ENCODE peak calls at places on chromosomes 5 and 9, in eight cellular contexts. B is cardiac muscle cell, H is WTC11, G is fibroblast of lung, N is brain microvascular endothelial cell, E is lower leg skin, R is heart right ventricle, Z is left ventricle myocardium inferior. W is an unnamed sample.

GRCh38 chr9:37938121-37938906 is 34.4 kb upstream of the SLC25A51 start:
- DNase-seq in G (peak), E (no peak), R (peak), N (peak), B (no peak), H (no peak), Z (no peak), W (no peak)

GRCh38 chr5:1800470-1801060 is 642 bp upstream of the NDUFS6 start:
- DNase-seq in Z (no peak), R (no peak), B (peak), N (no peak), E (no peak), H (no peak), G (peak), W (no peak)

GRCh38 chr5:98599016-98599415 is 174.4 kb upstream of the RGMB start:
- DNase-seq in E (no peak), H (no peak), Z (no peak), N (no peak), B (no peak), R (no peak), G (no peak), W (no peak)

GRCh38 chr5:1268666-1269065 is 26.2 kb downstream of the TERT start:
- DNase-seq in N (no peak), R (no peak), E (no peak), H (no peak), B (no peak), Z (no peak), G (no peak), W (no peak)

GRCh38 chr5:43191740-43192557 is at the start of gene NIM1K:
- DNase-seq in E (peak), G (peak), Z (peak), B (peak), H (peak), R (peak), N (no peak), W (peak)

GRCh38 chr5:72013741-72014703 is 93.3 kb upstream of the MAP1B start:
- DNase-seq in R (no peak), G (peak), B (peak), E (no peak), Z (no peak), H (no peak), N (peak), W (no peak)

GRCh38 chr5:164934039-164934438 is 1428.6 kb downstream of the MAT2B start:
- DNase-seq in H (no peak), B (no peak), R (no peak), G (no peak), E (no peak), N (no peak), Z (no peak), W (no peak)

GRCh38 chr5:130316971-130317421 is 412.7 kb downstream of the CHSY3 start:
- DNase-seq in E (no peak), G (peak), Z (no peak), N (no peak), H (no peak), B (no peak), R (no peak), W (no peak)

GRCh38 chr9:94554439-94555331 is at the start of gene PCAT7:
- DNase-seq in Z (no peak), H (peak), R (peak), B (peak), N (peak), G (peak), E (no peak), W (peak)

GRCh38 chr9:22030101-22030598 is 21.0 kb upstream of the CDKN2B start:
- DNase-seq in B (no peak), N (peak), Z (no peak), H (no peak), E (no peak), G (peak), R (no peak), W (no peak)

GRCh38 chr5:98503582-98503981 is 269.9 kb upstream of the RGMB start:
- DNase-seq in N (no peak), G (no peak), B (no peak), E (no peak), H (no peak), Z (no peak), R (no peak), W (no peak)

GRCh38 chr9:92952861-92953620 is 5.7 kb downstream of the FGD3 start:
- DNase-seq in E (no peak), Z (no peak), N (no peak), G (peak), B (peak), R (no peak), H (no peak), W (no peak)

GRCh38 chr5:31921852-31922305 is 252.2 kb downstream of the GOLPH3 start:
- DNase-seq in E (no peak), H (no peak), Z (no peak), N (peak), R (no peak), B (no peak), G (peak), W (no peak)

GRCh38 chr5:11385251-11385900 is 518.9 kb downstream of the CTNND2 start:
- DNase-seq in E (no peak), N (no peak), H (peak), R (no peak), G (no peak), Z (no peak), B (no peak), W (no peak)

GRCh38 chr5:40939753-40940152 is 30.5 kb downstream of the C7 start:
- DNase-seq in B (no peak), H (no peak), Z (no peak), E (no peak), N (no peak), G (no peak), R (no peak), W (no peak)

GRCh38 chr9:129058965-129059795 is 21.7 kb upstream of the DOLPP1 start:
- DNase-seq in N (peak), H (no peak), B (no peak), G (peak), E (no peak), Z (no peak), R (no peak), W (no peak)

GRCh38 chr9:95506692-95507455 is 9.9 kb downstream of the PTCH1 start:
- DNase-seq in H (peak), N (peak), B (peak), G (peak), E (peak), R (peak), Z (peak), W (no peak)

GRCh38 chr5:141734501-141735231 is 52.6 kb upstream of the ARAP3 start:
- DNase-seq in N (peak), E (no peak), Z (no peak), R (no peak), G (peak), H (peak), B (peak), W (no peak)

GRCh38 chr5:109853362-109853761 is 163.6 kb downstream of the MAN2A1 start:
- DNase-seq in H (no peak), B (no peak), Z (no peak), N (no peak), G (peak), E (no peak), R (no peak), W (no peak)

GRCh38 chr9:13860926-13861325 is 453.0 kb downstream of the NFIB start:
- DNase-seq in B (no peak), E (no peak), Z (no peak), R (no peak), H (no peak), N (no peak), G (no peak), W (no peak)

GRCh38 chr5:12141496-12141895 is 237.2 kb upstream of the CTNND2 start:
- DNase-seq in B (no peak), N (no peak), H (no peak), G (peak), R (no peak), Z (no peak), E (no peak), W (no peak)

GRCh38 chr5:100827481-100827889 is 75.6 kb downstream of the ST8SIA4 start:
- DNase-seq in G (peak), N (peak), H (no peak), B (no peak), R (no peak), E (peak), Z (no peak), W (no peak)

GRCh38 chr5:178290376-178290775 is 57.8 kb upstream of the PHYKPL start:
- DNase-seq in H (no peak), G (no peak), Z (no peak), E (no peak), N (no peak), R (peak), B (no peak), W (no peak)

GRCh38 chr5:72608297-72608696 is 101.1 kb upstream of the ZNF366 start:
- DNase-seq in R (no peak), N (peak), B (no peak), G (peak), E (no peak), Z (peak), H (no peak), W (no peak)

GRCh38 chr9:97954550-97954989 is 16.6 kb upstream of the HEMGN start:
- DNase-seq in R (no peak), E (no peak), H (peak), Z (no peak), B (peak), N (no peak), G (peak), W (no peak)

GRCh38 chr9:130029223-130029583 is 13.8 kb downstream of the FNBP1 start:
- DNase-seq in B (no peak), R (no peak), G (no peak), N (no peak), Z (no peak), E (no peak), H (no peak), W (no peak)

GRCh38 chr5:172322028-172322965 is 38.7 kb upstream of the UBTD2 start:
- DNase-seq in G (no peak), H (no peak), B (no peak), N (no peak), E (peak), Z (no peak), R (no peak), W (no peak)

GRCh38 chr5:76298852-76299251 is 104.2 kb upstream of the IQGAP2 start:
- DNase-seq in B (no peak), H (no peak), N (no peak), Z (no peak), R (no peak), E (no peak), G (no peak), W (no peak)

GRCh38 chr9:12819436-12820185 is 44.8 kb downstream of the LURAP1L start:
- DNase-seq in Z (no peak), G (peak), H (peak), N (no peak), R (no peak), B (no peak), E (no peak), W (peak)

GRCh38 chr5:43661102-43661501 is 58.1 kb downstream of the NNT start:
- DNase-seq in R (no peak), G (peak), B (peak), Z (no peak), H (peak), E (no peak), N (peak), W (no peak)

GRCh38 chr9:21252727-21253547 is 13.1 kb upstream of the IFNA14 start:
- DNase-seq in N (peak), G (peak), R (no peak), B (peak), H (peak), E (peak), Z (peak), W (no peak)

GRCh38 chr9:98833090-98833956 is 25.9 kb downstream of the GALNT12 start:
- DNase-seq in G (no peak), E (no peak), B (peak), H (no peak), N (no peak), Z (peak), R (peak), W (no peak)

GRCh38 chr9:127506117-127506813 is 55.0 kb downstream of the LRSAM1 start:
- DNase-seq in E (no peak), Z (no peak), H (no peak), N (no peak), B (no peak), R (no peak), G (no peak), W (no peak)
- TF ChIP-seq CTCF in E (no peak), Z (no peak), H (no peak), N (no peak), B (no peak), R (no peak), G (no peak), W (no peak)

GRCh38 chr5:170508660-170509322 is 5.0 kb downstream of the KCNIP1 start:
- DNase-seq in H (no peak), E (no peak), Z (no peak), B (no peak), R (no peak), G (peak), N (no peak), W (no peak)
- TF ChIP-seq CTCF in H (peak), E (no peak), Z (no peak), B (no peak), R (no peak), G (no peak), N (peak), W (no peak)

DNA sequence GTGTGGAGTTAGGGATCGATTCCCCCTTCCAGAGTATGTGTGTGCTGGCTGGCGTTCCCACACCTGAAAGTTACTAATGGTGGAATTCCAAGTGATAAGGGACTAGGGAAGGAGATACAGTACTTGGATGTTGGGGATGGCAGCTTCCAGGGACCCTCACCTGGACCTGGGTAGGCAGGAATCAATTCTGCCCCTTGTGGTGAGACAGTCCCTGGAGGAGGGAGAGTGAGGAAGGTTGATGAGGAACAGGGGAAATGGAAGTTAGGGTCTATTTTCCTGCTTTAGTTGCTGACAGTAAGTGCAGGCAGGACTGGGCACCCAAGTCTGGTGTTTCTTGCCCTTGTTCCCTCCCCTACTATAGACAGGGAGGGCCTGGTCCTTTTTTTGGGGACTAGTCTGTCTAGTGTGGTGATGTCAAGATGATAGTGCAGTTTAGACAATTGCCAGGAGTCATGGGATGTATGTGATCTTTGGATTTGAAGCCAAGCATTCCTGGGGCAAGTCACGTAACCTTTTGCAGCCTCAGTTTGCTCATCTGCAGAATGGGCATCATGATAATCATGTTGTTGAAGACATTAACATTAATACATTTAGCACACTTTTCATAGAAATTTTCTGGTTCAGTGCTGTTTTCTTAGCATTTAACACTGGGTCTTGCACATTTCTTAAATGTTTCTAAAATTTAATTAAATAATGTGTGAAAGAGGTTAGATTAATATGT is 51.7 kb downstream of the DAB2IP start:
- DNase-seq in E (no peak), N (no peak), R (no peak), H (no peak), G (no peak), Z (no peak), B (no peak), W (no peak)
- TF ChIP-seq CTCF in E (no peak), N (peak), R (peak), H (no peak), G (no peak), Z (peak), B (peak), W (no peak)

DNA sequence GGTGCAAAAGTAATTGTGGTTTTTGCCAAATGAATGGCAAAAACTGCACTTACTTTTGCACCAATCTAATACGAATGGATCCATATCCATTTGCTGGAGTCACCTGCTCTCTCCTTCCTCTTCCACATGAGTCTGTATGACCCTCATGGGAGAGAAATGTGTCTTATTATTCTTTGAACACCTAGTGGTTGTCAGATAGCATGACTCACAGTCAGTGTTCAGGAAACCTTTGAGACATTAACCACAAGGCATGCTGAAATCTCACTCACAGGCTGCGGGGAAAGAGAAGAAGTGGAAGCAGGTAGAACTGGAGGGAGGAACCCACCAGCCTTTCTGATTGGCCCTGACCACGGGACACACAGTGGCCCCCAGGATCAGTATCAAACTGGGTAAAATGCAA is 222.8 kb upstream of the KLF4 start:
- DNase-seq in Z (no peak), G (peak), H (no peak), R (no peak), B (no peak), N (peak), E (no peak), W (no peak)
- TF ChIP-seq CTCF in Z (no peak), G (no peak), H (no peak), R (no peak), B (peak), N (peak), E (no peak), W (no peak)

DNA sequence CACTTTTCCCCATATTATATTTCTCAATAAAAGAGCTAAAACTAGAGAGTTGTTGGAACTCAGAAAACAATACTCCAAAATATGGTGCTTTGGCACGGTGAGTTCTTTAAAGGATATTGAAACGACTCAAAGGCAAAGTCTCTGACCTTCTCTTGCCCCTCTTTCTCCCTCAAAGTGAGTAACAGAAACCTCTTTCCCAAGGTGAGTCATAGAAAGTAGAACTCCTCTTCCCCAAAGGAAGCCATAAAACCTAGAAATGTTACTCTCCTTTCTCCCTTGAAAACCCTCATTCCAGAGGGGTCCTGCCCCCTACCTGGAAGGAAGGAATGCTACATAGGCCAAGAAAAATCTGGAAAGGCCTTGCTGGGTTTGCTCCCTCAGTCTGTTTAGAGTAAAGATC is 47.5 kb downstream of the RAPGEF6 start:
- DNase-seq in H (no peak), N (no peak), E (no peak), G (peak), B (no peak), Z (no peak), R (no peak), W (no peak)
- TF ChIP-seq CTCF in H (no peak), N (no peak), E (no peak), G (no peak), B (no peak), Z (no peak), R (no peak), W (no peak)